ENCODE peak calls at places on chromosomes 6 and 20, in five cellular contexts. F, R, B, P and L are unnamed samples.

GRCh38 chr6:35096129-35096852 is 44.8 kb downstream of the TCP11 start:
- DNase-seq in F (peak; percentile 80), R (peak; percentile 64), P (no peak), B (no peak), L (peak; percentile 42)

GRCh38 chr6:168179702-168180382 is 100.8 kb upstream of the FRMD1 start:
- DNase-seq in P (no peak), B (no peak), F (no peak), R (no peak), L (no peak)

GRCh38 chr20:2357114-2357513 is 23.6 kb upstream of the TGM6 start:
- DNase-seq in F (no peak), P (no peak), R (no peak), B (no peak), L (no peak)

GRCh38 chr20:49865559-49865958 is 49.8 kb downstream of the SPATA2 start:
- DNase-seq in B (no peak), P (no peak), R (no peak), F (no peak), L (no peak)

GRCh38 chr20:53884859-53885654 is 185.3 kb downstream of the BCAS1 start:
- DNase-seq in R (no peak), F (no peak), P (no peak), B (no peak), L (no peak)

GRCh38 chr6:19836799-19837510 is at the start of gene ID4:
- DNase-seq in F (peak; percentile 80), B (no peak), P (peak; percentile 95), R (peak; percentile 99), L (peak; percentile 44)

GRCh38 chr6:131948692-131949614 is 2.2 kb downstream of the CCN2 start:
- DNase-seq in R (peak; percentile 93), F (no peak), B (no peak), P (peak; percentile 27), L (no peak)

GRCh38 chr20:1491281-1491840 is at the start of gene SIRPB2:
- DNase-seq in B (no peak), R (peak; percentile 47), F (no peak), P (no peak), L (no peak)

GRCh38 chr6:90144396-90144795 is 152.2 kb downstream of the BACH2 start:
- DNase-seq in P (no peak), F (no peak), R (no peak), B (no peak), L (no peak)

GRCh38 chr6:6886160-6886885 is 221.4 kb upstream of the RREB1 start:
- DNase-seq in B (no peak), F (no peak), P (no peak), R (no peak), L (no peak)

GRCh38 chr6:142945071-142945445 is at the start of gene HIVEP2:
- DNase-seq in R (peak; percentile 91), F (no peak), B (peak; percentile 87), P (peak; percentile 95), L (peak; percentile 41)

GRCh38 chr6:158413028-158413427 is 100.8 kb downstream of the TULP4 start:
- DNase-seq in B (no peak), F (no peak), R (no peak), P (no peak), L (no peak)

GRCh38 chr6:32181890-32182529 is 2.0 kb downstream of the AGER start:
- DNase-seq in F (no peak), B (no peak), R (no peak), P (no peak), L (no peak)

GRCh38 chr20:13263451-13263850 is 42.4 kb downstream of the ISM1 start:
- DNase-seq in B (no peak), R (no peak), P (no peak), F (no peak), L (no peak)

GRCh38 chr20:58135441-58136170 is 92.8 kb downstream of the ANKRD60 start:
- DNase-seq in B (no peak), F (no peak), R (no peak), P (no peak), L (no peak)